ENCODE peak calls at places on chromosomes 7 and 10, in six cellular contexts. O is cardiac muscle cell; K is SW480; Z is stimulated activated CD8-positive, alpha-beta memory T cell treated with anti-CD3 and anti-CD28 coated beads, Interleukin-4, amount 100 ng/mL, for 24 hours; B is lower lobe of right lung; P is activated T-cell treated with anti-CD3 and anti-CD28 coated beads for 1 hour. D is an unnamed sample.

GRCh38 chr10:80488539-80489066 is 34.5 kb downstream of the TSPAN14 start:
- DNase-seq in O (no peak), P (no peak), B (no peak), Z (no peak), K (no peak), D (no peak)

GRCh38 chr7:50798126-50798525 is 15.4 kb upstream of the GRB10 start:
- DNase-seq in Z (no peak), O (no peak), P (no peak), B (no peak), K (no peak), D (no peak)

GRCh38 chr10:131094406-131095108 is 217.0 kb downstream of the TCERG1L start:
- DNase-seq in B (peak; percentile 46), Z (no peak), P (no peak), K (peak; percentile 54), O (no peak), D (no peak)

GRCh38 chr10:7408003-7408493 is 2.8 kb downstream of the SFMBT2 start:
- DNase-seq in P (peak; percentile 35), O (peak; percentile 43), B (peak; percentile 72), K (no peak), Z (no peak), D (no peak)

GRCh38 chr7:28815928-28816373 is 142.2 kb downstream of the TRIL start:
- DNase-seq in B (no peak), K (no peak), O (no peak), Z (no peak), P (no peak), D (no peak)

GRCh38 chr7:156673902-156674301 is 33.3 kb downstream of the RNF32 start:
- DNase-seq in P (no peak), O (no peak), Z (no peak), B (no peak), K (no peak), D (no peak)

GRCh38 chr7:112386619-112387018 is 63.6 kb upstream of the IFRD1 start:
- DNase-seq in B (no peak), P (no peak), O (no peak), K (no peak), Z (no peak), D (no peak)

GRCh38 chr7:93442478-93443224 is 131.9 kb downstream of the CALCR start:
- DNase-seq in Z (no peak), B (no peak), K (peak; percentile 73), O (peak; percentile 48), P (no peak), D (peak; percentile 40)

GRCh38 chr7:137094-137861 is 55.1 kb upstream of the FAM20C start:
- DNase-seq in B (no peak), K (no peak), P (no peak), O (no peak), Z (no peak), D (no peak)

GRCh38 chr10:31075434-31075833 is 43.8 kb upstream of the ZNF438 start:
- DNase-seq in B (no peak), K (no peak), P (no peak), Z (no peak), O (no peak), D (no peak)

GRCh38 chr10:23343591-23344225 is 889 bp downstream of the C10orf67 start:
- DNase-seq in O (peak; percentile 77), B (peak; percentile 81), K (peak; percentile 13), P (peak; percentile 26), Z (peak; percentile 32), D (peak; percentile 77)

GRCh38 chr10:86042161-86042560 is 324.4 kb downstream of the GRID1 start:
- DNase-seq in O (no peak), B (no peak), Z (no peak), K (no peak), P (no peak), D (no peak)

GRCh38 chr10:4383683-4384082 is 442.3 kb upstream of the AKR1E2 start:
- DNase-seq in Z (no peak), O (peak; percentile 18), P (no peak), B (no peak), K (no peak), D (no peak)

GRCh38 chr7:75599244-75599771 is 107.2 kb downstream of the SPDYE5 start:
- DNase-seq in O (no peak), P (no peak), B (no peak), K (no peak), Z (no peak), D (no peak)

GRCh38 chr7:83347836-83348482 is 185.3 kb upstream of the PCLO start:
- DNase-seq in O (peak; percentile 50), B (no peak), K (peak; percentile 37), P (no peak), Z (no peak), D (peak; percentile 1)

GRCh38 chr10:28317735-28318134 is 14.9 kb upstream of the MPP7 start:
- DNase-seq in B (no peak), O (no peak), P (no peak), Z (no peak), K (no peak), D (no peak)

GRCh38 chr7:139078399-139078798 is 31.1 kb downstream of the ZC3HAV1 start:
- DNase-seq in Z (no peak), O (no peak), B (no peak), P (no peak), K (no peak), D (no peak)

GRCh38 chr7:20083781-20084180 is 133.4 kb downstream of the MACC1 start:
- DNase-seq in K (no peak), B (no peak), Z (no peak), P (no peak), O (no peak), D (no peak)

GRCh38 chr7:35694161-35694783 is 663 bp downstream of the HERPUD2 start:
- DNase-seq in O (no peak), B (no peak), K (peak; percentile 16), P (no peak), Z (no peak), D (peak; percentile 36)

GRCh38 chr10:13039761-13040160 is 38.2 kb upstream of the CCDC3 start:
- DNase-seq in B (no peak), O (no peak), Z (no peak), K (no peak), P (no peak), D (no peak)